ENCODE peak calls at places on chromosomes 13 and 19, in six cellular contexts. T, K, Z, J, H and Q are unnamed samples.

GRCh38 chr13:43153436-43154082 is 130.2 kb downstream of the DNAJC15 start:
- DNase-seq in T (no peak), K (peak), Z (no peak), J (peak), H (no peak), Q (peak)

GRCh38 chr19:13718733-13719132 is 45.6 kb upstream of the MRI1 start:
- DNase-seq in H (no peak), K (peak), T (no peak), Z (peak), J (peak), Q (no peak)

GRCh38 chr19:12952488-12953455 is 4.3 kb downstream of the GADD45GIP1 start:
- DNase-seq in J (no peak), T (no peak), Z (peak), H (no peak), K (peak), Q (no peak)

GRCh38 chr19:17829855-17830566 is 8.7 kb upstream of the INSL3 start:
- DNase-seq in K (peak), H (peak), J (no peak), T (peak), Z (peak), Q (peak)

GRCh38 chr13:28100149-28101121 is at the start of gene FLT3:
- DNase-seq in T (peak), H (peak), J (no peak), K (peak), Z (peak), Q (peak)

GRCh38 chr19:5349041-5349440 is 8.4 kb upstream of the PTPRS start:
- DNase-seq in T (no peak), J (no peak), Z (no peak), K (no peak), H (no peak), Q (no peak)

GRCh38 chr13:114000151-114001040 is 26.5 kb upstream of the C13orf46 start:
- DNase-seq in H (no peak), T (peak), J (no peak), K (no peak), Z (no peak), Q (no peak)

GRCh38 chr13:19658192-19658591 is 24.7 kb downstream of the MPHOSPH8 start:
- DNase-seq in J (no peak), K (no peak), T (no peak), H (peak), Z (no peak), Q (peak)

GRCh38 chr19:12801466-12802266 is at the start of the genes PRDX2 and THSD8:
- DNase-seq in T (peak), H (peak), J (no peak), K (peak), Z (peak), Q (peak)

GRCh38 chr13:35531551-35531950 is 55.1 kb upstream of the MAB21L1 start:
- DNase-seq in K (no peak), T (no peak), H (no peak), J (no peak), Z (no peak), Q (no peak)

GRCh38 chr13:104869501-104869900 is 1666.0 kb downstream of the EFNB2 start:
- DNase-seq in J (no peak), H (no peak), T (no peak), Z (no peak), K (no peak), Q (peak)

GRCh38 chr13:50080856-50081105 is 65.5 kb downstream of the KCNRG start:
- DNase-seq in T (no peak), J (no peak), K (no peak), Z (no peak), H (no peak), Q (no peak)

GRCh38 chr13:98525452-98525851 is 51.5 kb downstream of the STK24 start:
- DNase-seq in Z (no peak), T (no peak), J (no peak), K (no peak), H (no peak), Q (no peak)

GRCh38 chr19:45577111-45577905 is 7.3 kb downstream of the OPA3 start:
- DNase-seq in Z (no peak), J (peak), H (no peak), T (peak), K (peak), Q (peak)

GRCh38 chr19:51810228-51810627 is 15.3 kb downstream of the FPR3 start:
- DNase-seq in Z (no peak), K (peak), H (no peak), T (no peak), J (no peak), Q (no peak)

GRCh38 chr19:11208526-11209471 is 11.5 kb upstream of the KANK2 start:
- DNase-seq in H (no peak), Z (no peak), T (no peak), J (no peak), K (peak), Q (peak)

GRCh38 chr19:7224205-7224833 is 69.9 kb downstream of the INSR start:
- DNase-seq in K (no peak), Z (no peak), T (peak), H (no peak), J (no peak), Q (no peak)